ENCODE peak calls at places on chromosomes 16 and 17, in six cellular contexts. V, L, S, C, W and J are unnamed samples.

GRCh38 chr16:57383276-57384247 is 11.3 kb downstream of the CX3CL1 start:
- DNase-seq in V (no peak), L (no peak), S (no peak), C (no peak), W (no peak), J (no peak)

GRCh38 chr16:85574672-85575475 is 38.2 kb upstream of the GSE1 start:
- DNase-seq in V (no peak), L (no peak), S (peak), C (no peak), W (no peak), J (no peak)

GRCh38 chr16:30054959-30055553 is 10.5 kb upstream of the ALDOA start:
- DNase-seq in V (no peak), L (peak), S (peak), C (no peak), W (no peak), J (peak)

GRCh38 chr16:27156531-27156930 is 46.8 kb upstream of the KDM8 start:
- DNase-seq in V (no peak), L (no peak), S (no peak), C (no peak), W (no peak), J (no peak)

GRCh38 chr16:88442811-88443576 is 10.1 kb upstream of the ZFPM1 start:
- DNase-seq in V (peak), L (peak), S (no peak), C (peak), W (peak), J (peak)

GRCh38 chr17:29240477-29240876 is 6.2 kb upstream of the CRYBA1 start:
- DNase-seq in V (no peak), L (no peak), S (no peak), C (no peak), W (no peak), J (no peak)

GRCh38 chr16:77273-77806 is 685 bp upstream of the MPG start:
- DNase-seq in V (no peak), L (peak), S (peak), C (peak), W (peak), J (peak)

GRCh38 chr17:21176996-21177395 is 37.0 kb downstream of the TMEM11 start:
- DNase-seq in V (no peak), L (no peak), S (no peak), C (no peak), W (no peak), J (no peak)

GRCh38 chr16:2968368-2968737 is 795 bp upstream of the PAQR4 start:
- DNase-seq in V (no peak), L (no peak), S (no peak), C (no peak), W (no peak), J (no peak)

GRCh38 chr17:50459081-50459676 is 9.5 kb downstream of the CHAD start:
- DNase-seq in V (no peak), L (no peak), S (peak), C (no peak), W (peak), J (no peak)

GRCh38 chr16:23608194-23608593 is 12.1 kb upstream of the NDUFAB1 start:
- DNase-seq in V (no peak), L (no peak), S (no peak), C (no peak), W (no peak), J (no peak)

GRCh38 chr16:85220125-85220839 is 108.0 kb upstream of the CIBAR2 start:
- DNase-seq in V (no peak), L (no peak), S (peak), C (no peak), W (peak), J (no peak)

GRCh38 chr17:67011527-67012175 is 32.7 kb upstream of the CACNG1 start:
- DNase-seq in V (no peak), L (no peak), S (no peak), C (no peak), W (no peak), J (no peak)

GRCh38 chr16:87581867-87582220 is 20.5 kb upstream of the JPH3 start:
- DNase-seq in V (no peak), L (peak), S (no peak), C (no peak), W (peak), J (no peak)

GRCh38 chr17:65055708-65056638 is 567 bp downstream of the GNA13 start:
- DNase-seq in V (peak), L (peak), S (no peak), C (peak), W (peak), J (peak)

GRCh38 chr16:11190585-11191565 is 65.1 kb downstream of the SOCS1 start:
- DNase-seq in V (no peak), L (no peak), S (no peak), C (no peak), W (no peak), J (peak)

GRCh38 chr17:488993-489757 is 136.6 kb upstream of the RPH3AL start:
- DNase-seq in V (no peak), L (no peak), S (no peak), C (no peak), W (no peak), J (peak)

GRCh38 chr16:54446639-54447038 is 160.1 kb upstream of the IRX3 start:
- DNase-seq in V (no peak), L (no peak), S (no peak), C (no peak), W (peak), J (no peak)

GRCh38 chr16:30644334-30644830 is 6.4 kb upstream of the PRR14 start:
- DNase-seq in V (no peak), L (no peak), S (no peak), C (no peak), W (no peak), J (no peak)

GRCh38 chr17:14427914-14428639 is 127.2 kb downstream of the HS3ST3B1 start:
- DNase-seq in V (peak), L (no peak), S (no peak), C (peak), W (no peak), J (peak)

GRCh38 chr16:78574571-78574970 is 475.1 kb downstream of the WWOX start:
- DNase-seq in V (no peak), L (no peak), S (no peak), C (no peak), W (no peak), J (no peak)